ENCODE peak calls at places on chromosomes 11 and 22, in eight cellular contexts. I is astrocyte; F is tibial nerve; L is glutamatergic neuron; G is heart left ventricle; V is CD8-positive, alpha-beta T cell; X is cardiac fibroblast; H is AG10803. K is an unnamed sample.

GRCh38 chr11:34157163-34157562 is 51.7 kb downstream of the NAT10 start:
- DNase-seq in L (no peak), V (no peak), F (no peak), X (no peak), G (peak; percentile 81), I (no peak), H (no peak), K (no peak)

GRCh38 chr11:69799582-69799981 is 19.6 kb downstream of the FGF3 start:
- DNase-seq in F (no peak), H (no peak), G (no peak), L (no peak), X (peak; percentile 48), I (peak; percentile 9), V (no peak), K (no peak)

GRCh38 chr11:34342008-34342533 is 15.7 kb downstream of the ABTB2 start:
- DNase-seq in G (peak; percentile 58), L (no peak), X (no peak), H (peak; percentile 84), V (no peak), I (peak; percentile 78), F (peak; percentile 38), K (no peak)

GRCh38 chr11:119363081-119363861 is 16.8 kb upstream of the MFRP start:
- DNase-seq in I (no peak), G (peak; percentile 64), X (no peak), L (no peak), H (no peak), F (no peak), V (no peak), K (no peak)

GRCh38 chr11:20250644-20251247 is 90.5 kb upstream of the DBX1 start:
- DNase-seq in G (no peak), F (no peak), H (no peak), I (no peak), X (no peak), L (no peak), V (no peak), K (no peak)

GRCh38 chr11:8631395-8632110 is 37.5 kb upstream of the STK33 start:
- DNase-seq in I (peak; percentile 79), H (peak; percentile 76), G (no peak), L (no peak), X (peak; percentile 86), V (no peak), F (peak; percentile 57), K (no peak)

GRCh38 chr22:24338701-24339451 is 68.2 kb downstream of the SPECC1L start:
- DNase-seq in I (peak; percentile 64), H (peak; percentile 22), X (peak; percentile 43), F (no peak), G (peak; percentile 38), V (no peak), L (no peak), K (no peak)

GRCh38 chr11:111923351-111923788 is 4.7 kb downstream of the C11orf52 start:
- DNase-seq in I (peak; percentile 39), V (no peak), H (peak; percentile 69), L (no peak), X (peak; percentile 48), F (peak; percentile 33), G (no peak), K (no peak)

GRCh38 chr11:134041791-134042696 is 26.8 kb upstream of the JAM3 start:
- DNase-seq in G (no peak), I (no peak), H (peak; percentile 92), F (no peak), L (no peak), X (no peak), V (no peak), K (no peak)

GRCh38 chr11:33830903-33831648 is 56.8 kb upstream of the FBXO3 start:
- DNase-seq in L (no peak), F (no peak), V (no peak), G (no peak), I (no peak), X (peak; percentile 36), H (no peak), K (no peak)

GRCh38 chr11:65003282-65003681 is 6.5 kb upstream of the BATF2 start:
- DNase-seq in V (no peak), H (peak; percentile 39), F (no peak), I (peak; percentile 18), G (no peak), X (peak; percentile 42), L (no peak), K (no peak)

GRCh38 chr11:59182457-59183151 is 10.7 kb downstream of the DTX4 start:
- DNase-seq in V (no peak), F (no peak), X (no peak), L (no peak), I (no peak), H (no peak), G (no peak), K (no peak)

GRCh38 chr11:93652161-93652597 is 9.3 kb upstream of the CEP295 start:
- DNase-seq in H (peak; percentile 52), G (no peak), X (peak; percentile 71), L (no peak), I (peak; percentile 6), F (peak; percentile 65), V (no peak), K (no peak)

GRCh38 chr22:41561335-41561734 is 525 bp downstream of the CSDC2 start:
- DNase-seq in X (no peak), L (peak; percentile 56), G (peak; percentile 54), H (no peak), V (no peak), F (no peak), I (peak; percentile 35), K (peak; percentile 51)

GRCh38 chr22:47495102-47495501 is 732.7 kb downstream of the TBC1D22A start:
- DNase-seq in G (no peak), L (no peak), X (no peak), V (no peak), F (no peak), I (no peak), H (no peak), K (no peak)

GRCh38 chr22:49087163-49087562 is 740.5 kb downstream of the BRD1 start:
- DNase-seq in I (no peak), X (no peak), L (no peak), G (no peak), F (no peak), H (no peak), V (no peak), K (no peak)

GRCh38 chr11:120883404-120884135 is 140.3 kb upstream of the TBCEL start:
- DNase-seq in L (no peak), X (peak; percentile 23), F (peak; percentile 30), G (peak; percentile 63), H (peak; percentile 59), V (no peak), I (peak; percentile 67), K (no peak)

GRCh38 chr22:25366408-25366807 is 147.0 kb downstream of the CRYBB2 start:
- DNase-seq in V (no peak), L (no peak), F (no peak), G (no peak), X (no peak), I (no peak), H (no peak), K (no peak)
- TF ChIP-seq CTCF in V (no peak), L (peak; percentile 27), F (no peak), G (no peak), X (no peak), I (no peak), H (no peak), K (no peak)

GRCh38 chr22:33114570-33114969 is 56.4 kb upstream of the SYN3 start:
- DNase-seq in L (no peak), H (no peak), X (no peak), I (no peak), F (no peak), G (no peak), V (no peak), K (no peak)

GRCh38 chr22:33116846-33117547 is 58.8 kb upstream of the SYN3 start:
- DNase-seq in H (no peak), V (no peak), G (no peak), I (no peak), L (no peak), F (no peak), X (no peak), K (no peak)

GRCh38 chr22:33117821-33118220 is 59.6 kb upstream of the SYN3 start:
- DNase-seq in X (no peak), I (no peak), H (no peak), L (no peak), F (no peak), V (no peak), G (no peak), K (no peak)

GRCh38 chr22:33124471-33124870 is 66.3 kb upstream of the SYN3 start:
- DNase-seq in F (no peak), V (no peak), I (no peak), G (no peak), L (no peak), H (no peak), X (no peak), K (no peak)

DNA sequence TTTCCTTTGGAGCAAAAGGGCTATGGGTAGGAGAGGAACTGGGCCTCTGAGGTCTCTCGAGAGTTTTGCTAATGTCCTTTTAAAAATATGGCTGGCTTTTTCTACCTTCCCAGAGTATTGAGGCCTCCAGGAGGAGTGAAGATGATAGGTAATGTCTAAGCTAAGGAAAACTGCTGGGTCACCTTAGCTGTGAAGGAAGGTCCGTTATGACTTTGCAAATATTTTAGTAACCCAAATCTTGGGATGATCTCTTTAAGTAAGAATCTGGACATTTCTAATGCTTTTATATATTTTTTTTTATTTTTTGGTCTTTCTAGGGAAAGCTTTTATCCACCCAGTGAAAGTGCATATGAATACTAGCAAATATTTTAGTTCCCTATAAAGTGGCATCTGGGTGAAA is 60.9 kb upstream of the SYN3 start:
- DNase-seq in I (no peak), X (no peak), V (no peak), L (no peak), F (no peak), H (no peak), G (no peak), K (no peak)
- TF ChIP-seq CTCF in I (no peak), X (no peak), V (no peak), L (no peak), F (no peak), H (no peak), G (no peak), K (no peak)

GRCh38 chr22:39215430-39216142 is 29.2 kb downstream of the PDGFB start:
- DNase-seq in H (no peak), G (no peak), F (no peak), X (no peak), V (no peak), I (no peak), L (no peak), K (no peak)
- TF ChIP-seq CTCF in H (peak; percentile 25), G (peak; percentile 47), F (no peak), X (peak; percentile 41), V (peak; percentile 42), I (no peak), L (peak; percentile 41), K (peak; percentile 18)

GRCh38 chr11:2867722-2868548 is 17.6 kb downstream of the CDKN1C start:
- DNase-seq in V (no peak), I (no peak), H (no peak), X (no peak), G (no peak), L (peak; percentile 76), F (no peak), K (no peak)

GRCh38 chr11:2870955-2871720 is 14.4 kb downstream of the CDKN1C start:
- DNase-seq in X (no peak), F (no peak), G (no peak), H (no peak), I (no peak), L (no peak), V (no peak), K (no peak)

GRCh38 chr11:2868604-2869526 is 16.7 kb downstream of the CDKN1C start:
- DNase-seq in G (no peak), H (no peak), I (no peak), L (peak; percentile 75), X (no peak), V (no peak), F (no peak), K (no peak)

GRCh38 chr11:2869561-2870427 is 15.8 kb downstream of the CDKN1C start:
- DNase-seq in V (no peak), G (no peak), X (no peak), I (no peak), L (peak; percentile 71), F (no peak), H (no peak), K (no peak)

GRCh38 chr11:2870460-2870859 is 15.1 kb downstream of the CDKN1C start:
- DNase-seq in V (no peak), I (no peak), L (peak; percentile 33), X (no peak), H (no peak), F (no peak), G (no peak), K (no peak)
- TF ChIP-seq CTCF in V (no peak), I (peak; percentile 10), L (peak; percentile 34), X (no peak), H (no peak), F (no peak), G (no peak), K (no peak)

K was measured in mesothelial cell of epicardium.